ENCODE peak calls at places on chromosomes 4 and X, in six cellular contexts. One of them, this sample, is unnamed.

GRCh38 chr4:31647776-31648175 is 927.6 kb downstream of the PCDH7 start:
- DNase-seq in effector memory CD4-positive, alpha-beta T cell: no peak
- DNase-seq in lower lobe of right lung: no peak
- DNase-seq in IMR-90: no peak
- DNase-seq in CD8-positive, alpha-beta T cell: no peak
- DNase-seq in aorta: no peak
- DNase-seq in this sample: no peak

GRCh38 chrX:46819136-46819535 is 17.7 kb upstream of the RP2 start:
- DNase-seq in effector memory CD4-positive, alpha-beta T cell: no peak
- DNase-seq in lower lobe of right lung: no peak
- DNase-seq in IMR-90: no peak
- DNase-seq in CD8-positive, alpha-beta T cell: no peak
- DNase-seq in aorta: no peak
- DNase-seq in this sample: no peak

GRCh38 chrX:78237127-78237526 is 90.3 kb downstream of the CYSLTR1 start:
- DNase-seq in effector memory CD4-positive, alpha-beta T cell: no peak
- DNase-seq in lower lobe of right lung: no peak
- DNase-seq in IMR-90: no peak
- DNase-seq in CD8-positive, alpha-beta T cell: no peak
- DNase-seq in aorta: no peak
- DNase-seq in this sample: no peak

GRCh38 chrX:111743316-111743715 is 62.3 kb downstream of the ALG13 start:
- DNase-seq in effector memory CD4-positive, alpha-beta T cell: no peak
- DNase-seq in lower lobe of right lung: no peak
- DNase-seq in IMR-90: no peak
- DNase-seq in CD8-positive, alpha-beta T cell: no peak
- DNase-seq in aorta: no peak
- DNase-seq in this sample: no peak

GRCh38 chr4:185987976-185988627 is 80.9 kb upstream of the TLR3 start:
- DNase-seq in effector memory CD4-positive, alpha-beta T cell: no peak
- DNase-seq in lower lobe of right lung: no peak
- DNase-seq in IMR-90: no peak
- DNase-seq in CD8-positive, alpha-beta T cell: no peak
- DNase-seq in aorta: no peak
- DNase-seq in this sample: no peak

GRCh38 chr4:55311792-55312490 is 34.1 kb upstream of the SRD5A3 start:
- DNase-seq in effector memory CD4-positive, alpha-beta T cell: no peak
- DNase-seq in lower lobe of right lung: peak
- DNase-seq in IMR-90: no peak
- DNase-seq in CD8-positive, alpha-beta T cell: no peak
- DNase-seq in aorta: no peak
- DNase-seq in this sample: no peak

GRCh38 chrX:53900623-53901022 is 143.7 kb downstream of the PHF8 start:
- DNase-seq in effector memory CD4-positive, alpha-beta T cell: no peak
- DNase-seq in lower lobe of right lung: no peak
- DNase-seq in IMR-90: no peak
- DNase-seq in CD8-positive, alpha-beta T cell: no peak
- DNase-seq in aorta: no peak
- DNase-seq in this sample: no peak

GRCh38 chr4:19993222-19993621 is 258.5 kb upstream of the SLIT2 start:
- DNase-seq in effector memory CD4-positive, alpha-beta T cell: no peak
- DNase-seq in lower lobe of right lung: no peak
- DNase-seq in IMR-90: no peak
- DNase-seq in CD8-positive, alpha-beta T cell: no peak
- DNase-seq in aorta: no peak
- DNase-seq in this sample: no peak

GRCh38 chr4:81650871-81651270 is 179.2 kb upstream of the RASGEF1B start:
- DNase-seq in effector memory CD4-positive, alpha-beta T cell: no peak
- DNase-seq in lower lobe of right lung: no peak
- DNase-seq in IMR-90: no peak
- DNase-seq in CD8-positive, alpha-beta T cell: no peak
- DNase-seq in aorta: no peak
- DNase-seq in this sample: no peak

GRCh38 chr4:159400782-159401712 is 298.2 kb downstream of the RAPGEF2 start:
- DNase-seq in effector memory CD4-positive, alpha-beta T cell: no peak
- DNase-seq in lower lobe of right lung: no peak
- DNase-seq in IMR-90: peak
- DNase-seq in CD8-positive, alpha-beta T cell: no peak
- DNase-seq in aorta: no peak
- DNase-seq in this sample: no peak

GRCh38 chr4:19888587-19888986 is 363.1 kb upstream of the SLIT2 start:
- DNase-seq in effector memory CD4-positive, alpha-beta T cell: no peak
- DNase-seq in lower lobe of right lung: no peak
- DNase-seq in IMR-90: no peak
- DNase-seq in CD8-positive, alpha-beta T cell: no peak
- DNase-seq in aorta: no peak
- DNase-seq in this sample: no peak

GRCh38 chr4:101291198-101291597 is 56.1 kb downstream of the PPP3CA start:
- DNase-seq in effector memory CD4-positive, alpha-beta T cell: no peak
- DNase-seq in lower lobe of right lung: no peak
- DNase-seq in IMR-90: no peak
- DNase-seq in CD8-positive, alpha-beta T cell: no peak
- DNase-seq in aorta: no peak
- DNase-seq in this sample: no peak

GRCh38 chr4:139660518-139661149 is 5.0 kb upstream of the MGST2 start:
- DNase-seq in effector memory CD4-positive, alpha-beta T cell: no peak
- DNase-seq in lower lobe of right lung: no peak
- DNase-seq in IMR-90: no peak
- DNase-seq in CD8-positive, alpha-beta T cell: no peak
- DNase-seq in aorta: no peak
- DNase-seq in this sample: no peak

GRCh38 chr4:7206856-7207567 is 14.7 kb downstream of the SORCS2 start:
- DNase-seq in effector memory CD4-positive, alpha-beta T cell: no peak
- DNase-seq in lower lobe of right lung: peak
- DNase-seq in IMR-90: peak
- DNase-seq in CD8-positive, alpha-beta T cell: no peak
- DNase-seq in aorta: peak
- DNase-seq in this sample: peak

GRCh38 chr4:89021062-89021461 is 35.9 kb downstream of the FAM13A start:
- DNase-seq in effector memory CD4-positive, alpha-beta T cell: no peak
- DNase-seq in lower lobe of right lung: no peak
- DNase-seq in IMR-90: no peak
- DNase-seq in CD8-positive, alpha-beta T cell: no peak
- DNase-seq in aorta: no peak
- DNase-seq in this sample: no peak

GRCh38 chrX:154043003-154043402 is 23.3 kb upstream of the IRAK1 start:
- DNase-seq in effector memory CD4-positive, alpha-beta T cell: no peak
- DNase-seq in lower lobe of right lung: no peak
- DNase-seq in IMR-90: peak
- DNase-seq in CD8-positive, alpha-beta T cell: no peak
- DNase-seq in aorta: no peak
- DNase-seq in this sample: peak

GRCh38 chrX:154032653-154033052 is 13.0 kb upstream of the IRAK1 start:
- DNase-seq in effector memory CD4-positive, alpha-beta T cell: no peak
- DNase-seq in lower lobe of right lung: no peak
- DNase-seq in IMR-90: no peak
- DNase-seq in CD8-positive, alpha-beta T cell: no peak
- DNase-seq in aorta: peak
- DNase-seq in this sample: no peak

GRCh38 chrX:68398286-68398685 is 35.0 kb downstream of the OPHN1 start:
- DNase-seq in effector memory CD4-positive, alpha-beta T cell: no peak
- DNase-seq in lower lobe of right lung: no peak
- DNase-seq in IMR-90: no peak
- DNase-seq in CD8-positive, alpha-beta T cell: no peak
- DNase-seq in aorta: no peak
- DNase-seq in this sample: no peak

GRCh38 chr4:84719115-84719514 is 136.2 kb downstream of the CDS1 start:
- DNase-seq in effector memory CD4-positive, alpha-beta T cell: no peak
- DNase-seq in lower lobe of right lung: no peak
- DNase-seq in IMR-90: no peak
- DNase-seq in CD8-positive, alpha-beta T cell: no peak
- DNase-seq in aorta: no peak
- DNase-seq in this sample: no peak

GRCh38 chrX:123961268-123962005 is at the start of gene STAG2:
- DNase-seq in effector memory CD4-positive, alpha-beta T cell: peak
- DNase-seq in lower lobe of right lung: peak
- DNase-seq in IMR-90: peak
- DNase-seq in CD8-positive, alpha-beta T cell: peak
- DNase-seq in aorta: peak
- DNase-seq in this sample: peak

GRCh38 chr4:2070421-2071251 is 11.5 kb downstream of the NAT8L start:
- DNase-seq in effector memory CD4-positive, alpha-beta T cell: no peak
- DNase-seq in lower lobe of right lung: peak
- DNase-seq in IMR-90: no peak
- DNase-seq in CD8-positive, alpha-beta T cell: no peak
- DNase-seq in aorta: peak
- DNase-seq in this sample: no peak

DNA sequence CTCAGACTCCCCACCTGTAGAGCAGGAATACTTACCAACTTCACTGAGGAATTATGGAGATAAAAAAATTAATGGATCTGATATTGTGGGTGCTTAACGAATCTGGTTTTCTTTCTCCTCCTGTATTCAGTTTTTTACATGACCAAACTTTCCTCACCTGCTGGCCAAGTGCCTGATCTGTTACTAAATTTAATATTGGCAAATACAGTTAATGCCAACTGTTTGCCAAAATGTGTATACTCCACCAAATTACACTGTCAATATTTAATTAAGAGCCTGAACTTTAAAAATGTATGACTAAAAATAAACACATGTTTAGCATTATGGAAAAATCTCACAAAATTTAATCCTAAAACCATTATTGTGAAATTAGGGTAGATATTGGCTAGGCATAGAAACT is 3.3 kb downstream of the PGRMC2 start:
- DNase-seq in effector memory CD4-positive, alpha-beta T cell: no peak
- DNase-seq in lower lobe of right lung: no peak
- DNase-seq in IMR-90: no peak
- DNase-seq in CD8-positive, alpha-beta T cell: no peak
- DNase-seq in aorta: no peak
- DNase-seq in this sample: no peak
- H3K4me3 ChIP-seq in effector memory CD4-positive, alpha-beta T cell: no peak
- H3K4me3 ChIP-seq in lower lobe of right lung: no peak
- H3K4me3 ChIP-seq in IMR-90: peak
- H3K4me3 ChIP-seq in CD8-positive, alpha-beta T cell: no peak
- H3K4me3 ChIP-seq in aorta: no peak
- H3K4me3 ChIP-seq in this sample: no peak

GRCh38 chr4:87073570-87074470 is 139.0 kb downstream of the AFF1 start:
- DNase-seq in effector memory CD4-positive, alpha-beta T cell: no peak
- DNase-seq in lower lobe of right lung: peak
- DNase-seq in IMR-90: peak
- DNase-seq in CD8-positive, alpha-beta T cell: peak
- DNase-seq in aorta: no peak
- DNase-seq in this sample: no peak

GRCh38 chr4:87075876-87076275 is 141.1 kb downstream of the AFF1 start:
- DNase-seq in effector memory CD4-positive, alpha-beta T cell: no peak
- DNase-seq in lower lobe of right lung: no peak
- DNase-seq in IMR-90: no peak
- DNase-seq in CD8-positive, alpha-beta T cell: no peak
- DNase-seq in aorta: no peak
- DNase-seq in this sample: no peak

GRCh38 chr4:87076690-87077358 is 142.0 kb downstream of the AFF1 start:
- DNase-seq in effector memory CD4-positive, alpha-beta T cell: no peak
- DNase-seq in lower lobe of right lung: no peak
- DNase-seq in IMR-90: no peak
- DNase-seq in CD8-positive, alpha-beta T cell: no peak
- DNase-seq in aorta: no peak
- DNase-seq in this sample: no peak

GRCh38 chr4:87071401-87071800 is 136.6 kb downstream of the AFF1 start:
- DNase-seq in effector memory CD4-positive, alpha-beta T cell: no peak
- DNase-seq in lower lobe of right lung: no peak
- DNase-seq in IMR-90: no peak
- DNase-seq in CD8-positive, alpha-beta T cell: no peak
- DNase-seq in aorta: no peak
- DNase-seq in this sample: no peak

GRCh38 chr4:87073187-87073569 is 138.4 kb downstream of the AFF1 start:
- DNase-seq in effector memory CD4-positive, alpha-beta T cell: no peak
- DNase-seq in lower lobe of right lung: no peak
- DNase-seq in IMR-90: no peak
- DNase-seq in CD8-positive, alpha-beta T cell: no peak
- DNase-seq in aorta: no peak
- DNase-seq in this sample: no peak
- H3K27ac ChIP-seq in effector memory CD4-positive, alpha-beta T cell: peak
- H3K27ac ChIP-seq in lower lobe of right lung: peak
- H3K27ac ChIP-seq in IMR-90: no peak
- H3K27ac ChIP-seq in CD8-positive, alpha-beta T cell: no peak
- H3K27ac ChIP-seq in aorta: no peak
- H3K27ac ChIP-seq in this sample: no peak

GRCh38 chrX:72392042-72392441 is 86.3 kb upstream of the CITED1 start:
- DNase-seq in effector memory CD4-positive, alpha-beta T cell: no peak
- DNase-seq in lower lobe of right lung: no peak
- DNase-seq in IMR-90: no peak
- DNase-seq in CD8-positive, alpha-beta T cell: no peak
- DNase-seq in aorta: no peak
- DNase-seq in this sample: no peak
- H3K4me3 ChIP-seq in effector memory CD4-positive, alpha-beta T cell: no peak
- H3K4me3 ChIP-seq in lower lobe of right lung: no peak
- H3K4me3 ChIP-seq in IMR-90: no peak
- H3K4me3 ChIP-seq in CD8-positive, alpha-beta T cell: no peak
- H3K4me3 ChIP-seq in aorta: no peak
- H3K4me3 ChIP-seq in this sample: no peak

DNA sequence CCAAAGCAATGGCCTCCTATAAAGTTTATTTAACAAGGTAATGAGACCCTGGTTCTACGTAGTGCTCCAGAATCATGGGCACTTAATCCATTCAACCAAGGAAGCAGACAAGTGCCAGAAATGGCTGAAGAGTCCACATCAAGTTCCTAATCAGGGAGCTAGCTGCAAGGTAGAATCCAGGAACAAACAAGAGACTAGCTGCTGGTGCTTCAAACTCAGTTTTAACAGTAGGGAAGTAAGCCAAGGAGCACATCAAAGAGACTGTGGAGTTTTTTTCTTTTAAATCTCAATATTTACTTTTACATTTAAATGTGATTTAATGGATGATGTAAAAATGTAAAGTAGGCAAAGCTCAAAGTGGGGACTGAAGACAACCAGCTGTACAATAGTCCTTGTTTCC is 630.3 kb downstream of the CCSER1 start:
- DNase-seq in effector memory CD4-positive, alpha-beta T cell: no peak
- DNase-seq in lower lobe of right lung: no peak
- DNase-seq in IMR-90: no peak
- DNase-seq in CD8-positive, alpha-beta T cell: no peak
- DNase-seq in aorta: no peak
- DNase-seq in this sample: no peak
- H3K27ac ChIP-seq in effector memory CD4-positive, alpha-beta T cell: no peak
- H3K27ac ChIP-seq in lower lobe of right lung: no peak
- H3K27ac ChIP-seq in IMR-90: no peak
- H3K27ac ChIP-seq in CD8-positive, alpha-beta T cell: no peak
- H3K27ac ChIP-seq in aorta: no peak
- H3K27ac ChIP-seq in this sample: no peak

This sample was measured in tibial artery.